ENCODE peak calls at places on chromosomes 13 and 19, in nine cellular contexts. A is left ventricle myocardium inferior, T is NCI-H510A, U is AG04450, J is Right ventricle myocardium superior, C is cardiac fibroblast, N is ascending aorta, S is anterior cingulate cortex, W is GM04503. K is an unnamed sample.

GRCh38 chr19:47697863-47698609 is 15.2 kb upstream of the EHD2 start:
- DNase-seq in W (no peak), C (peak; percentile 89), N (peak; percentile 80), J (peak; percentile 83), T (peak; percentile 61), U (peak; percentile 53), A (peak; percentile 73), S (peak; percentile 65), K (peak; percentile 34)

GRCh38 chr19:33376931-33377557 is 3.5 kb downstream of the CEBPG start:
- DNase-seq in W (no peak), J (no peak), C (no peak), S (no peak), A (no peak), N (no peak), T (no peak), U (no peak), K (no peak)

GRCh38 chr13:80116107-80116506 is 224.8 kb downstream of the SPRY2 start:
- DNase-seq in W (peak; percentile 31), S (no peak), U (peak; percentile 49), A (no peak), C (peak; percentile 74), J (no peak), T (no peak), N (no peak), K (no peak)

GRCh38 chr13:99614465-99614885 is 113.2 kb downstream of the TM9SF2 start:
- DNase-seq in T (no peak), C (peak; percentile 25), A (no peak), S (no peak), J (no peak), W (no peak), U (no peak), N (no peak), K (no peak)

GRCh38 chr13:40769970-40770369 is 1.0 kb downstream of the MRPS31 start:
- DNase-seq in S (no peak), U (no peak), A (no peak), N (no peak), C (no peak), J (no peak), W (no peak), T (no peak), K (no peak)

GRCh38 chr19:5459360-5459759 is 4.1 kb downstream of the ZNRF4 start:
- DNase-seq in A (no peak), T (no peak), J (no peak), C (no peak), W (no peak), N (no peak), U (no peak), S (no peak), K (no peak)

GRCh38 chr13:40981361-40981760 is 37.8 kb downstream of the ELF1 start:
- DNase-seq in S (no peak), C (peak; percentile 70), J (no peak), N (no peak), T (no peak), U (no peak), A (no peak), W (no peak), K (no peak)

GRCh38 chr13:72850959-72851677 is 69.2 kb downstream of the PIBF1 start:
- DNase-seq in C (no peak), A (no peak), S (no peak), T (no peak), J (no peak), N (no peak), U (no peak), W (no peak), K (no peak)

GRCh38 chr13:94248454-94249233 is 230.8 kb downstream of the DCT start:
- DNase-seq in N (no peak), J (no peak), A (no peak), S (no peak), W (no peak), T (no peak), U (no peak), C (peak; percentile 17), K (no peak)

GRCh38 chr19:16262618-16263017 is 62.0 kb upstream of the KLF2 start:
- DNase-seq in C (no peak), W (no peak), U (no peak), A (no peak), J (no peak), N (no peak), S (no peak), T (no peak), K (no peak)

GRCh38 chr19:10111405-10111811 is at the start of gene P2RY11:
- DNase-seq in C (no peak), U (no peak), T (no peak), S (no peak), N (no peak), J (no peak), W (no peak), A (no peak), K (no peak)

GRCh38 chr19:752652-753517 is 2.0 kb downstream of the MISP start:
- DNase-seq in N (no peak), W (peak; percentile 57), S (no peak), T (no peak), U (peak; percentile 69), J (no peak), C (peak; percentile 92), A (no peak), K (no peak)

GRCh38 chr19:46629546-46630025 is 4.7 kb upstream of the PTGIR start:
- DNase-seq in N (peak; percentile 83), C (no peak), J (peak; percentile 66), T (no peak), W (no peak), S (no peak), A (no peak), U (no peak), K (no peak)

GRCh38 chr19:28027116-28027515 is 1185.8 kb downstream of the UQCRFS1 start:
- DNase-seq in A (no peak), S (no peak), W (no peak), U (no peak), N (no peak), J (no peak), T (no peak), C (no peak), K (no peak)

GRCh38 chr13:49733181-49733951 is 42.1 kb upstream of the EBPL start:
- DNase-seq in C (peak; percentile 17), W (no peak), N (no peak), A (no peak), T (no peak), J (no peak), U (no peak), S (no peak), K (no peak)

GRCh38 chr19:13172335-13173128 is 22.3 kb downstream of the IER2 start:
- DNase-seq in U (no peak), J (peak; percentile 88), A (peak; percentile 77), N (peak; percentile 95), S (peak; percentile 2), W (no peak), C (peak; percentile 87), T (peak; percentile 44), K (no peak)

GRCh38 chr13:44224433-44225149 is 149.0 kb upstream of the SERP2 start:
- DNase-seq in T (no peak), W (no peak), A (no peak), S (no peak), U (no peak), N (peak; percentile 87), C (no peak), J (no peak), K (no peak)

GRCh38 chr19:677201-677600 is 1.0 kb downstream of the FSTL3 start:
- DNase-seq in W (no peak), J (peak; percentile 81), T (no peak), U (peak; percentile 18), N (peak; percentile 96), A (peak; percentile 78), C (peak; percentile 91), S (no peak), K (no peak)

GRCh38 chr13:102905905-102906304 is 60.1 kb downstream of the ERCC5 start:
- DNase-seq in T (no peak), C (no peak), U (no peak), W (no peak), N (no peak), S (no peak), J (no peak), A (no peak), K (no peak)

GRCh38 chr19:35266904-35267817 is 1.6 kb upstream of the USF2 start:
- DNase-seq in W (no peak), J (peak; percentile 75), A (peak; percentile 66), U (no peak), S (no peak), N (peak; percentile 72), T (no peak), C (no peak), K (no peak)

GRCh38 chr13:32940601-32941000 is 75.6 kb upstream of the KL start:
- DNase-seq in J (peak; percentile 63), T (no peak), C (peak; percentile 53), S (no peak), A (peak; percentile 27), U (peak; percentile 6), N (no peak), W (no peak), K (no peak)

GRCh38 chr13:27339299-27339698 is 68.7 kb downstream of the RASL11A start:
- DNase-seq in N (no peak), U (no peak), A (no peak), C (peak; percentile 59), W (no peak), S (no peak), T (no peak), J (no peak), K (no peak)

GRCh38 chr19:13162749-13163608 is 12.8 kb downstream of the IER2 start:
- DNase-seq in J (peak; percentile 98), N (peak; percentile 99), S (peak; percentile 74), W (peak; percentile 89), A (peak; percentile 97), T (peak; percentile 96), C (peak; percentile 98), U (peak; percentile 91), K (no peak)

GRCh38 chr13:106373989-106374572 is 161.4 kb downstream of the EFNB2 start:
- DNase-seq in J (no peak), C (peak; percentile 65), S (no peak), U (no peak), A (no peak), N (no peak), W (peak; percentile 41), T (no peak), K (no peak)

GRCh38 chr13:36217456-36217855 is 3.1 kb upstream of the SOHLH2 start:
- DNase-seq in S (no peak), A (no peak), C (no peak), J (no peak), T (no peak), U (no peak), N (no peak), W (no peak), K (no peak)

GRCh38 chr13:46339035-46339666 is 47.9 kb downstream of the RUBCNL start:
- DNase-seq in J (peak; percentile 46), S (no peak), A (peak; percentile 28), W (no peak), N (no peak), T (no peak), C (peak; percentile 96), U (no peak), K (no peak)

GRCh38 chr19:39200818-39201145 is 3.3 kb downstream of the SYCN start:
- DNase-seq in T (no peak), C (no peak), U (no peak), S (no peak), N (no peak), A (no peak), W (no peak), J (no peak), K (no peak)

GRCh38 chr13:49587311-49587847 is 2.0 kb upstream of the RCBTB1 start:
- DNase-seq in J (no peak), W (no peak), A (no peak), U (no peak), C (peak; percentile 64), N (no peak), S (no peak), T (no peak), K (no peak)

GRCh38 chr19:16328824-16329482 is 4.3 kb downstream of the KLF2 start:
- DNase-seq in U (no peak), S (no peak), A (no peak), J (no peak), N (no peak), C (peak; percentile 57), W (no peak), T (no peak), K (no peak)

GRCh38 chr13:36480726-36481485 is 48.6 kb downstream of the CCNA1 start:
- DNase-seq in C (no peak), S (no peak), N (no peak), T (no peak), W (no peak), U (no peak), A (no peak), J (no peak), K (no peak)

GRCh38 chr13:98466634-98467236 is 110.2 kb downstream of the STK24 start:
- DNase-seq in W (no peak), N (no peak), C (peak; percentile 71), T (no peak), U (no peak), J (no peak), S (no peak), A (no peak), K (no peak)

K was measured in glomerular endothelial cell.